ENCODE peak calls at places on chromosomes 13 and 19, in seven cellular contexts. One of them, this sample, is unnamed.

GRCh38 chr19:10289836-10290438 is at the start of gene ICAM5:
- DNase-seq in T-cell: no peak
- DNase-seq in mucosa of descending colon: peak
- DNase-seq in nephron progenitor cell: peak
- DNase-seq in GM23248: peak
- DNase-seq in heart left ventricle: no peak
- DNase-seq in endothelial cell: no peak
- DNase-seq in this sample: peak

GRCh38 chr19:20423381-20424207 is 142.0 kb downstream of the ZNF737 start:
- DNase-seq in T-cell: no peak
- DNase-seq in mucosa of descending colon: peak
- DNase-seq in nephron progenitor cell: peak
- DNase-seq in GM23248: peak
- DNase-seq in heart left ventricle: peak
- DNase-seq in endothelial cell: peak
- DNase-seq in this sample: peak

GRCh38 chr13:32824671-32825070 is 191.6 kb upstream of the KL start:
- DNase-seq in T-cell: no peak
- DNase-seq in mucosa of descending colon: no peak
- DNase-seq in nephron progenitor cell: no peak
- DNase-seq in GM23248: peak
- DNase-seq in heart left ventricle: no peak
- DNase-seq in endothelial cell: no peak
- DNase-seq in this sample: peak

GRCh38 chr19:35908010-35908441 is at the start of gene TYROBP:
- DNase-seq in T-cell: no peak
- DNase-seq in mucosa of descending colon: peak
- DNase-seq in nephron progenitor cell: no peak
- DNase-seq in GM23248: no peak
- DNase-seq in heart left ventricle: peak
- DNase-seq in endothelial cell: no peak
- DNase-seq in this sample: no peak

GRCh38 chr13:30735025-30735967 is at the start of gene ALOX5AP:
- DNase-seq in T-cell: peak
- DNase-seq in mucosa of descending colon: no peak
- DNase-seq in nephron progenitor cell: no peak
- DNase-seq in GM23248: no peak
- DNase-seq in heart left ventricle: no peak
- DNase-seq in endothelial cell: no peak
- DNase-seq in this sample: no peak

GRCh38 chr19:18969953-18970659 is 29.1 kb upstream of the HOMER3 start:
- DNase-seq in T-cell: no peak
- DNase-seq in mucosa of descending colon: no peak
- DNase-seq in nephron progenitor cell: no peak
- DNase-seq in GM23248: no peak
- DNase-seq in heart left ventricle: no peak
- DNase-seq in endothelial cell: no peak
- DNase-seq in this sample: no peak

GRCh38 chr19:20077791-20078463 is at the start of gene ZNF90:
- DNase-seq in T-cell: peak
- DNase-seq in mucosa of descending colon: peak
- DNase-seq in nephron progenitor cell: peak
- DNase-seq in GM23248: peak
- DNase-seq in heart left ventricle: peak
- DNase-seq in endothelial cell: peak
- DNase-seq in this sample: peak

GRCh38 chr19:18928018-18928805 is 8.7 kb downstream of the DDX49 start:
- DNase-seq in T-cell: no peak
- DNase-seq in mucosa of descending colon: no peak
- DNase-seq in nephron progenitor cell: no peak
- DNase-seq in GM23248: no peak
- DNase-seq in heart left ventricle: no peak
- DNase-seq in endothelial cell: no peak
- DNase-seq in this sample: no peak

GRCh38 chr19:778910-779653 is 18.2 kb upstream of the PTBP1 start:
- DNase-seq in T-cell: no peak
- DNase-seq in mucosa of descending colon: no peak
- DNase-seq in nephron progenitor cell: no peak
- DNase-seq in GM23248: peak
- DNase-seq in heart left ventricle: no peak
- DNase-seq in endothelial cell: peak
- DNase-seq in this sample: peak

GRCh38 chr19:4369109-4369887 is 25.9 kb downstream of the MPND start:
- DNase-seq in T-cell: peak
- DNase-seq in mucosa of descending colon: peak
- DNase-seq in nephron progenitor cell: peak
- DNase-seq in GM23248: peak
- DNase-seq in heart left ventricle: peak
- DNase-seq in endothelial cell: no peak
- DNase-seq in this sample: no peak

GRCh38 chr19:52464798-52465470 is 11.6 kb downstream of the ZNF578 start:
- DNase-seq in T-cell: no peak
- DNase-seq in mucosa of descending colon: no peak
- DNase-seq in nephron progenitor cell: peak
- DNase-seq in GM23248: peak
- DNase-seq in heart left ventricle: no peak
- DNase-seq in endothelial cell: peak
- DNase-seq in this sample: no peak

GRCh38 chr13:91308299-91308698 is 39.2 kb upstream of the MIR17HG start:
- DNase-seq in T-cell: no peak
- DNase-seq in mucosa of descending colon: no peak
- DNase-seq in nephron progenitor cell: no peak
- DNase-seq in GM23248: peak
- DNase-seq in heart left ventricle: no peak
- DNase-seq in endothelial cell: no peak
- DNase-seq in this sample: peak

GRCh38 chr19:38647368-38647965 is at the start of gene ACTN4:
- DNase-seq in T-cell: peak
- DNase-seq in mucosa of descending colon: peak
- DNase-seq in nephron progenitor cell: peak
- DNase-seq in GM23248: peak
- DNase-seq in heart left ventricle: peak
- DNase-seq in endothelial cell: peak
- DNase-seq in this sample: peak

GRCh38 chr13:43664700-43665191 is 122.0 kb downstream of the ENOX1 start:
- DNase-seq in T-cell: no peak
- DNase-seq in mucosa of descending colon: peak
- DNase-seq in nephron progenitor cell: peak
- DNase-seq in GM23248: peak
- DNase-seq in heart left ventricle: peak
- DNase-seq in endothelial cell: no peak
- DNase-seq in this sample: peak

GRCh38 chr13:39982745-39983144 is 327.3 kb downstream of the COG6 start:
- DNase-seq in T-cell: no peak
- DNase-seq in mucosa of descending colon: no peak
- DNase-seq in nephron progenitor cell: no peak
- DNase-seq in GM23248: no peak
- DNase-seq in heart left ventricle: peak
- DNase-seq in endothelial cell: no peak
- DNase-seq in this sample: no peak

GRCh38 chr13:97905517-97905916 is 48.0 kb upstream of the IPO5 start:
- DNase-seq in T-cell: no peak
- DNase-seq in mucosa of descending colon: no peak
- DNase-seq in nephron progenitor cell: no peak
- DNase-seq in GM23248: peak
- DNase-seq in heart left ventricle: no peak
- DNase-seq in endothelial cell: no peak
- DNase-seq in this sample: no peak

GRCh38 chr13:44576396-44577235 is 486 bp upstream of the TSC22D1 start:
- DNase-seq in T-cell: no peak
- DNase-seq in mucosa of descending colon: peak
- DNase-seq in nephron progenitor cell: peak
- DNase-seq in GM23248: peak
- DNase-seq in heart left ventricle: peak
- DNase-seq in endothelial cell: peak
- DNase-seq in this sample: peak

GRCh38 chr19:8575467-8575997 is 1.7 kb downstream of the MYO1F start:
- DNase-seq in T-cell: peak
- DNase-seq in mucosa of descending colon: no peak
- DNase-seq in nephron progenitor cell: no peak
- DNase-seq in GM23248: peak
- DNase-seq in heart left ventricle: no peak
- DNase-seq in endothelial cell: no peak
- DNase-seq in this sample: no peak

GRCh38 chr13:45615501-45616101 is at the start of gene ERICH6B:
- DNase-seq in T-cell: no peak
- DNase-seq in mucosa of descending colon: no peak
- DNase-seq in nephron progenitor cell: peak
- DNase-seq in GM23248: no peak
- DNase-seq in heart left ventricle: no peak
- DNase-seq in endothelial cell: peak
- DNase-seq in this sample: peak

GRCh38 chr13:93744886-93745285 is 518.3 kb downstream of the GPC6 start:
- DNase-seq in T-cell: no peak
- DNase-seq in mucosa of descending colon: no peak
- DNase-seq in nephron progenitor cell: no peak
- DNase-seq in GM23248: no peak
- DNase-seq in heart left ventricle: no peak
- DNase-seq in endothelial cell: no peak
- DNase-seq in this sample: no peak

GRCh38 chr19:10533656-10534386 is 9.9 kb upstream of the ATG4D start:
- DNase-seq in T-cell: no peak
- DNase-seq in mucosa of descending colon: no peak
- DNase-seq in nephron progenitor cell: no peak
- DNase-seq in GM23248: peak
- DNase-seq in heart left ventricle: no peak
- DNase-seq in endothelial cell: no peak
- DNase-seq in this sample: peak

GRCh38 chr13:107266657-107267056 is 698.7 kb upstream of the ARGLU1 start:
- DNase-seq in T-cell: no peak
- DNase-seq in mucosa of descending colon: no peak
- DNase-seq in nephron progenitor cell: no peak
- DNase-seq in GM23248: no peak
- DNase-seq in heart left ventricle: no peak
- DNase-seq in endothelial cell: no peak
- DNase-seq in this sample: no peak

GRCh38 chr19:719636-720377 is 11.1 kb downstream of the PALM start:
- DNase-seq in T-cell: no peak
- DNase-seq in mucosa of descending colon: no peak
- DNase-seq in nephron progenitor cell: peak
- DNase-seq in GM23248: no peak
- DNase-seq in heart left ventricle: no peak
- DNase-seq in endothelial cell: no peak
- DNase-seq in this sample: no peak

GRCh38 chr13:108322206-108322824 is 52.8 kb downstream of the TNFSF13B start:
- DNase-seq in T-cell: no peak
- DNase-seq in mucosa of descending colon: no peak
- DNase-seq in nephron progenitor cell: no peak
- DNase-seq in GM23248: peak
- DNase-seq in heart left ventricle: no peak
- DNase-seq in endothelial cell: no peak
- DNase-seq in this sample: peak

GRCh38 chr19:58569943-58570670 is 3.0 kb downstream of the MZF1 start:
- DNase-seq in T-cell: no peak
- DNase-seq in mucosa of descending colon: peak
- DNase-seq in nephron progenitor cell: no peak
- DNase-seq in GM23248: no peak
- DNase-seq in heart left ventricle: peak
- DNase-seq in endothelial cell: no peak
- DNase-seq in this sample: no peak

GRCh38 chr13:98979012-98979411 is 1.1 kb upstream of the DOCK9 start:
- DNase-seq in T-cell: no peak
- DNase-seq in mucosa of descending colon: no peak
- DNase-seq in nephron progenitor cell: no peak
- DNase-seq in GM23248: no peak
- DNase-seq in heart left ventricle: no peak
- DNase-seq in endothelial cell: no peak
- DNase-seq in this sample: no peak

GRCh38 chr19:29503140-29503758 is 22.5 kb upstream of the VSTM2B start:
- DNase-seq in T-cell: no peak
- DNase-seq in mucosa of descending colon: no peak
- DNase-seq in nephron progenitor cell: no peak
- DNase-seq in GM23248: peak
- DNase-seq in heart left ventricle: no peak
- DNase-seq in endothelial cell: no peak
- DNase-seq in this sample: no peak

GRCh38 chr19:38685666-38686529 is 38.4 kb downstream of the ACTN4 start:
- DNase-seq in T-cell: no peak
- DNase-seq in mucosa of descending colon: no peak
- DNase-seq in nephron progenitor cell: no peak
- DNase-seq in GM23248: peak
- DNase-seq in heart left ventricle: no peak
- DNase-seq in endothelial cell: peak
- DNase-seq in this sample: peak

GRCh38 chr19:3160219-3160618 is 18.4 kb upstream of the S1PR4 start:
- DNase-seq in T-cell: no peak
- DNase-seq in mucosa of descending colon: no peak
- DNase-seq in nephron progenitor cell: no peak
- DNase-seq in GM23248: no peak
- DNase-seq in heart left ventricle: no peak
- DNase-seq in endothelial cell: no peak
- DNase-seq in this sample: no peak

GRCh38 chr19:22595422-22595821 is 38.7 kb upstream of the ZNF492 start:
- DNase-seq in T-cell: no peak
- DNase-seq in mucosa of descending colon: no peak
- DNase-seq in nephron progenitor cell: no peak
- DNase-seq in GM23248: no peak
- DNase-seq in heart left ventricle: no peak
- DNase-seq in endothelial cell: no peak
- DNase-seq in this sample: no peak

GRCh38 chr13:60112771-60113170 is 51.0 kb downstream of the DIAPH3 start:
- DNase-seq in T-cell: no peak
- DNase-seq in mucosa of descending colon: no peak
- DNase-seq in nephron progenitor cell: no peak
- DNase-seq in GM23248: peak
- DNase-seq in heart left ventricle: no peak
- DNase-seq in endothelial cell: no peak
- DNase-seq in this sample: peak

GRCh38 chr13:100275746-100276145 is 186.9 kb downstream of the PCCA start:
- DNase-seq in T-cell: no peak
- DNase-seq in mucosa of descending colon: no peak
- DNase-seq in nephron progenitor cell: no peak
- DNase-seq in GM23248: peak
- DNase-seq in heart left ventricle: no peak
- DNase-seq in endothelial cell: no peak
- DNase-seq in this sample: peak

GRCh38 chr19:52398091-52398461 is 427 bp downstream of the ZNF528 start:
- DNase-seq in T-cell: no peak
- DNase-seq in mucosa of descending colon: no peak
- DNase-seq in nephron progenitor cell: no peak
- DNase-seq in GM23248: peak
- DNase-seq in heart left ventricle: no peak
- DNase-seq in endothelial cell: no peak
- DNase-seq in this sample: peak